ENCODE peak calls at places on chromosomes 6 and 20, in ten cellular contexts. One of them, this sample, is unnamed.
A peak's percentile ranks its signal among the peaks of the same experiment; 100 is the strongest.

GRCh38 chr20:15475483-15475882 is 1097.8 kb downstream of the KIF16B start:
- DNase-seq in SK-N-SH: peak; percentile 23
- DNase-seq in fibroblast of the aortic adventitia: no peak
- DNase-seq in kidney epithelial cell: peak; percentile 4
- DNase-seq in HL-60: no peak
- DNase-seq in neural progenitor cell: no peak
- DNase-seq in pancreas: no peak
- DNase-seq in astrocyte of the cerebellum: no peak
- DNase-seq in adrenal gland: peak; percentile 13
- DNase-seq in K562: no peak
- DNase-seq in this sample: peak; percentile 32

GRCh38 chr20:48862279-48862678 is 34.5 kb upstream of the PREX1 start:
- DNase-seq in SK-N-SH: no peak
- DNase-seq in fibroblast of the aortic adventitia: no peak
- DNase-seq in kidney epithelial cell: no peak
- DNase-seq in HL-60: no peak
- DNase-seq in neural progenitor cell: no peak
- DNase-seq in pancreas: no peak
- DNase-seq in astrocyte of the cerebellum: no peak
- DNase-seq in adrenal gland: no peak
- DNase-seq in K562: no peak
- DNase-seq in this sample: no peak

GRCh38 chr20:528923-529594 is 14.5 kb downstream of the CSNK2A1 start:
- DNase-seq in SK-N-SH: no peak
- DNase-seq in fibroblast of the aortic adventitia: peak; percentile 82
- DNase-seq in kidney epithelial cell: peak; percentile 91
- DNase-seq in HL-60: no peak
- DNase-seq in neural progenitor cell: no peak
- DNase-seq in pancreas: no peak
- DNase-seq in astrocyte of the cerebellum: no peak
- DNase-seq in adrenal gland: no peak
- DNase-seq in K562: no peak
- DNase-seq in this sample: no peak

GRCh38 chr6:106359989-106360409 is 518 bp upstream of the CRYBG1 start:
- DNase-seq in SK-N-SH: no peak
- DNase-seq in fibroblast of the aortic adventitia: no peak
- DNase-seq in kidney epithelial cell: no peak
- DNase-seq in HL-60: no peak
- DNase-seq in neural progenitor cell: no peak
- DNase-seq in pancreas: no peak
- DNase-seq in astrocyte of the cerebellum: no peak
- DNase-seq in adrenal gland: no peak
- DNase-seq in K562: no peak
- DNase-seq in this sample: no peak

GRCh38 chr20:21554985-21555384 is 41.1 kb upstream of the NKX2-2 start:
- DNase-seq in SK-N-SH: no peak
- DNase-seq in fibroblast of the aortic adventitia: no peak
- DNase-seq in kidney epithelial cell: no peak
- DNase-seq in HL-60: no peak
- DNase-seq in neural progenitor cell: no peak
- DNase-seq in pancreas: no peak
- DNase-seq in astrocyte of the cerebellum: no peak
- DNase-seq in adrenal gland: no peak
- DNase-seq in K562: no peak
- DNase-seq in this sample: no peak

GRCh38 chr20:50403565-50404418 is 106.4 kb upstream of the PTPN1 start:
- DNase-seq in SK-N-SH: no peak
- DNase-seq in fibroblast of the aortic adventitia: no peak
- DNase-seq in kidney epithelial cell: no peak
- DNase-seq in HL-60: no peak
- DNase-seq in neural progenitor cell: no peak
- DNase-seq in pancreas: no peak
- DNase-seq in astrocyte of the cerebellum: no peak
- DNase-seq in adrenal gland: peak; percentile 76
- DNase-seq in K562: no peak
- DNase-seq in this sample: no peak

GRCh38 chr6:75691012-75691411 is 58.0 kb upstream of the MYO6 start:
- DNase-seq in SK-N-SH: no peak
- DNase-seq in fibroblast of the aortic adventitia: peak; percentile 15
- DNase-seq in kidney epithelial cell: no peak
- DNase-seq in HL-60: no peak
- DNase-seq in neural progenitor cell: no peak
- DNase-seq in pancreas: no peak
- DNase-seq in astrocyte of the cerebellum: no peak
- DNase-seq in adrenal gland: no peak
- DNase-seq in K562: no peak
- DNase-seq in this sample: no peak

GRCh38 chr6:163554663-163555062 is 140.1 kb downstream of the QKI start:
- DNase-seq in SK-N-SH: peak; percentile 23
- DNase-seq in fibroblast of the aortic adventitia: peak; percentile 53
- DNase-seq in kidney epithelial cell: no peak
- DNase-seq in HL-60: peak; percentile 57
- DNase-seq in neural progenitor cell: peak; percentile 54
- DNase-seq in pancreas: peak; percentile 67
- DNase-seq in astrocyte of the cerebellum: no peak
- DNase-seq in adrenal gland: peak; percentile 73
- DNase-seq in K562: peak; percentile 71
- DNase-seq in this sample: peak; percentile 47

GRCh38 chr6:31497595-31498476 is at the start of gene MICB:
- DNase-seq in SK-N-SH: peak; percentile 58
- DNase-seq in fibroblast of the aortic adventitia: peak; percentile 77
- DNase-seq in kidney epithelial cell: peak; percentile 66
- DNase-seq in HL-60: peak; percentile 88
- DNase-seq in neural progenitor cell: peak; percentile 94
- DNase-seq in pancreas: peak; percentile 83
- DNase-seq in astrocyte of the cerebellum: peak; percentile 24
- DNase-seq in adrenal gland: peak; percentile 89
- DNase-seq in K562: peak; percentile 97
- DNase-seq in this sample: peak; percentile 91

GRCh38 chr6:16929814-16930213 is 168.6 kb upstream of the ATXN1 start:
- DNase-seq in SK-N-SH: no peak
- DNase-seq in fibroblast of the aortic adventitia: peak; percentile 90
- DNase-seq in kidney epithelial cell: no peak
- DNase-seq in HL-60: no peak
- DNase-seq in neural progenitor cell: no peak
- DNase-seq in pancreas: no peak
- DNase-seq in astrocyte of the cerebellum: peak; percentile 95
- DNase-seq in adrenal gland: no peak
- DNase-seq in K562: no peak
- DNase-seq in this sample: no peak

GRCh38 chr20:53706511-53707031 is 112.9 kb upstream of the ZNF217 start:
- DNase-seq in SK-N-SH: no peak
- DNase-seq in fibroblast of the aortic adventitia: peak; percentile 80
- DNase-seq in kidney epithelial cell: no peak
- DNase-seq in HL-60: peak; percentile 30
- DNase-seq in neural progenitor cell: peak; percentile 38
- DNase-seq in pancreas: no peak
- DNase-seq in astrocyte of the cerebellum: no peak
- DNase-seq in adrenal gland: no peak
- DNase-seq in K562: no peak
- DNase-seq in this sample: no peak

GRCh38 chr6:27865952-27866369 is 46.2 kb downstream of the OR2B2 start:
- DNase-seq in SK-N-SH: no peak
- DNase-seq in fibroblast of the aortic adventitia: no peak
- DNase-seq in kidney epithelial cell: no peak
- DNase-seq in HL-60: peak; percentile 62
- DNase-seq in neural progenitor cell: peak; percentile 58
- DNase-seq in pancreas: no peak
- DNase-seq in astrocyte of the cerebellum: no peak
- DNase-seq in adrenal gland: peak; percentile 6
- DNase-seq in K562: peak; percentile 47
- DNase-seq in this sample: peak; percentile 58

GRCh38 chr6:11492444-11493300 is 44.9 kb upstream of the TMEM170B start:
- DNase-seq in SK-N-SH: no peak
- DNase-seq in fibroblast of the aortic adventitia: no peak
- DNase-seq in kidney epithelial cell: no peak
- DNase-seq in HL-60: peak; percentile 14
- DNase-seq in neural progenitor cell: no peak
- DNase-seq in pancreas: no peak
- DNase-seq in astrocyte of the cerebellum: no peak
- DNase-seq in adrenal gland: no peak
- DNase-seq in K562: no peak
- DNase-seq in this sample: no peak

GRCh38 chr20:38724603-38725457 is 544 bp downstream of the SLC32A1 start:
- DNase-seq in SK-N-SH: peak; percentile 64
- DNase-seq in fibroblast of the aortic adventitia: no peak
- DNase-seq in kidney epithelial cell: no peak
- DNase-seq in HL-60: no peak
- DNase-seq in neural progenitor cell: peak; percentile 71
- DNase-seq in pancreas: peak; percentile 56
- DNase-seq in astrocyte of the cerebellum: no peak
- DNase-seq in adrenal gland: no peak
- DNase-seq in K562: no peak
- DNase-seq in this sample: no peak

GRCh38 chr6:168292911-168293310 is 26.7 kb downstream of the DACT2 start:
- DNase-seq in SK-N-SH: peak; percentile 79
- DNase-seq in fibroblast of the aortic adventitia: no peak
- DNase-seq in kidney epithelial cell: no peak
- DNase-seq in HL-60: no peak
- DNase-seq in neural progenitor cell: no peak
- DNase-seq in pancreas: no peak
- DNase-seq in astrocyte of the cerebellum: no peak
- DNase-seq in adrenal gland: no peak
- DNase-seq in K562: no peak
- DNase-seq in this sample: no peak

GRCh38 chr6:10418862-10419748 is 4.2 kb upstream of the TFAP2A start:
- DNase-seq in SK-N-SH: no peak
- DNase-seq in fibroblast of the aortic adventitia: no peak
- DNase-seq in kidney epithelial cell: no peak
- DNase-seq in HL-60: no peak
- DNase-seq in neural progenitor cell: peak; percentile 57
- DNase-seq in pancreas: no peak
- DNase-seq in astrocyte of the cerebellum: no peak
- DNase-seq in adrenal gland: no peak
- DNase-seq in K562: peak; percentile 71
- DNase-seq in this sample: no peak

GRCh38 chr6:3628143-3628840 is 123.2 kb downstream of the PXDC1 start:
- DNase-seq in SK-N-SH: no peak
- DNase-seq in fibroblast of the aortic adventitia: no peak
- DNase-seq in kidney epithelial cell: no peak
- DNase-seq in HL-60: no peak
- DNase-seq in neural progenitor cell: no peak
- DNase-seq in pancreas: no peak
- DNase-seq in astrocyte of the cerebellum: no peak
- DNase-seq in adrenal gland: no peak
- DNase-seq in K562: no peak
- DNase-seq in this sample: no peak

GRCh38 chr6:80832337-80832736 is 725.9 kb downstream of the BCKDHB start:
- DNase-seq in SK-N-SH: no peak
- DNase-seq in fibroblast of the aortic adventitia: no peak
- DNase-seq in kidney epithelial cell: no peak
- DNase-seq in HL-60: no peak
- DNase-seq in neural progenitor cell: no peak
- DNase-seq in pancreas: no peak
- DNase-seq in astrocyte of the cerebellum: no peak
- DNase-seq in adrenal gland: no peak
- DNase-seq in K562: no peak
- DNase-seq in this sample: no peak

GRCh38 chr6:157223486-157223885 is 99.8 kb downstream of the TMEM242 start:
- DNase-seq in SK-N-SH: no peak
- DNase-seq in fibroblast of the aortic adventitia: no peak
- DNase-seq in kidney epithelial cell: no peak
- DNase-seq in HL-60: no peak
- DNase-seq in neural progenitor cell: no peak
- DNase-seq in pancreas: no peak
- DNase-seq in astrocyte of the cerebellum: no peak
- DNase-seq in adrenal gland: no peak
- DNase-seq in K562: no peak
- DNase-seq in this sample: no peak
- H3K4me3 ChIP-seq in SK-N-SH: no peak overlapping the region
- H3K4me3 ChIP-seq in fibroblast of the aortic adventitia: no peak overlapping the region
- H3K4me3 ChIP-seq in kidney epithelial cell: no peak overlapping the region
- H3K4me3 ChIP-seq in HL-60: no peak overlapping the region
- H3K4me3 ChIP-seq in neural progenitor cell: no peak overlapping the region
- H3K4me3 ChIP-seq in pancreas: no peak overlapping the region
- H3K4me3 ChIP-seq in astrocyte of the cerebellum: no peak overlapping the region
- H3K4me3 ChIP-seq in adrenal gland: no peak overlapping the region
- H3K4me3 ChIP-seq in K562: no peak overlapping the region
- H3K4me3 ChIP-seq in this sample: no peak overlapping the region

DNA sequence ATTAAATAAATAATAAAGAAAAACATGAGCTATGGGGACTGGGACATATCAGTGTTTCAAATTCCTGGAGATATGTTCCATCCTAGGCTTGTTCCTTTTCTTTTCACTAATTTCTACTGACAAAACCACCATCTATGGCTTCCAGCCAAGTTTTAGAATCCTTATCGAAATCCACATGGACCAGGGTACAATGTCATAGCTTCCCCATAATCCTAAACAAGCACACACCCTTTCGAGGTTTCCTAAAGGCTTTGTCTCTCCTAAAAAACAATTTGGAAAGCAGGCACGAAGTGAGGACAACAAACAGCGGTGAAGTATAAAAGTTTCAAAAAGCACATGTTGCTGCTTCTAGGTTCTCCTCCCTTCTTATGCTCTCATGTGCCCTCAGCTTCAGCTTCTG is 13.3 kb upstream of the DST start:
- DNase-seq in SK-N-SH: no peak
- DNase-seq in fibroblast of the aortic adventitia: peak; percentile 52
- DNase-seq in kidney epithelial cell: no peak
- DNase-seq in HL-60: no peak
- DNase-seq in neural progenitor cell: no peak
- DNase-seq in pancreas: no peak
- DNase-seq in astrocyte of the cerebellum: no peak
- DNase-seq in adrenal gland: no peak
- DNase-seq in K562: peak; percentile 63
- DNase-seq in this sample: no peak
- H3K4me3 ChIP-seq in SK-N-SH: no peak overlapping the region
- H3K4me3 ChIP-seq in fibroblast of the aortic adventitia: no peak overlapping the region
- H3K4me3 ChIP-seq in kidney epithelial cell: no peak overlapping the region
- H3K4me3 ChIP-seq in HL-60: no peak overlapping the region
- H3K4me3 ChIP-seq in neural progenitor cell: no peak overlapping the region
- H3K4me3 ChIP-seq in pancreas: no peak overlapping the region
- H3K4me3 ChIP-seq in astrocyte of the cerebellum: no peak overlapping the region
- H3K4me3 ChIP-seq in adrenal gland: no peak overlapping the region
- H3K4me3 ChIP-seq in K562: no peak overlapping the region
- H3K4me3 ChIP-seq in this sample: no peak overlapping the region

GRCh38 chr6:95529762-95530161 is 47.6 kb upstream of the MANEA start:
- DNase-seq in SK-N-SH: no peak
- DNase-seq in fibroblast of the aortic adventitia: no peak
- DNase-seq in kidney epithelial cell: no peak
- DNase-seq in HL-60: no peak
- DNase-seq in neural progenitor cell: no peak
- DNase-seq in pancreas: no peak
- DNase-seq in astrocyte of the cerebellum: no peak
- DNase-seq in adrenal gland: no peak
- DNase-seq in K562: no peak
- DNase-seq in this sample: no peak
- H3K4me3 ChIP-seq in SK-N-SH: no peak overlapping the region
- H3K4me3 ChIP-seq in fibroblast of the aortic adventitia: no peak overlapping the region
- H3K4me3 ChIP-seq in kidney epithelial cell: no peak overlapping the region
- H3K4me3 ChIP-seq in HL-60: no peak overlapping the region
- H3K4me3 ChIP-seq in neural progenitor cell: no peak overlapping the region
- H3K4me3 ChIP-seq in pancreas: no peak overlapping the region
- H3K4me3 ChIP-seq in astrocyte of the cerebellum: no peak overlapping the region
- H3K4me3 ChIP-seq in adrenal gland: no peak overlapping the region
- H3K4me3 ChIP-seq in K562: no peak overlapping the region
- H3K4me3 ChIP-seq in this sample: no peak overlapping the region

DNA sequence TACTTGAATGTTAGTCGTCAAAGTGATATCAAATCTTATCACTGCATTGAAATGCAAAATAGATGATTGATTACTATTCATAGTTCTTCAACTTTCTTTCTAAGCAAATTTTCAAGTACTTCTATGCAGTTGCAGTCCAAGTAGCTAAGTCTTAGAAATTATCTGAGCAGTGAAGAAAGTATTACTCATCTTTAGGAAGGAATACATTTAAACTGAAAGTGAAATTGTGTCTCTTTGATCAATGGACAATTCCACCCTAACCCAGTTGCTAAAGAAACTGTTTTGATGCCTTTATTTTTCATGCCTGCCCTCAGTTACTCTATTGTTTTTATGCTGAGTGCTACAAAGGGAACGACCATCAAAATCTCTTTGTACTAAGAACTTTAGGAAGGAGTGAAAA is 337.4 kb downstream of the GRIK2 start:
- DNase-seq in SK-N-SH: no peak
- DNase-seq in fibroblast of the aortic adventitia: peak; percentile 42
- DNase-seq in kidney epithelial cell: no peak
- DNase-seq in HL-60: no peak
- DNase-seq in neural progenitor cell: no peak
- DNase-seq in pancreas: no peak
- DNase-seq in astrocyte of the cerebellum: no peak
- DNase-seq in adrenal gland: no peak
- DNase-seq in K562: no peak
- DNase-seq in this sample: no peak
- H3K4me3 ChIP-seq in SK-N-SH: no peak overlapping the region
- H3K4me3 ChIP-seq in fibroblast of the aortic adventitia: no peak overlapping the region
- H3K4me3 ChIP-seq in kidney epithelial cell: no peak overlapping the region
- H3K4me3 ChIP-seq in HL-60: no peak overlapping the region
- H3K4me3 ChIP-seq in neural progenitor cell: no peak overlapping the region
- H3K4me3 ChIP-seq in pancreas: no peak overlapping the region
- H3K4me3 ChIP-seq in astrocyte of the cerebellum: no peak overlapping the region
- H3K4me3 ChIP-seq in adrenal gland: no peak overlapping the region
- H3K4me3 ChIP-seq in K562: no peak overlapping the region
- H3K4me3 ChIP-seq in this sample: no peak overlapping the region

This sample was measured in colonic mucosa.